ENCODE peak calls at places on chromosomes 6 and 20, in four cellular contexts. X is mucosa of descending colon, R is RWPE1, Z is OCI-LY7. K is an unnamed sample.

GRCh38 chr6:14381225-14381887 is 263.8 kb downstream of the CD83 start:
- DNase-seq in X (no peak), R (no peak), Z (no peak), K (no peak)

GRCh38 chr6:111646942-111647341 is 41.3 kb upstream of the TRAF3IP2 start:
- DNase-seq in Z (no peak), R (no peak), X (no peak), K (no peak)

GRCh38 chr20:2879148-2879547 is 5.9 kb downstream of the PTPRA start:
- DNase-seq in X (no peak), R (peak; percentile 70), Z (no peak), K (no peak)

GRCh38 chr6:166005846-166006592 is 161.6 kb downstream of the TBXT start:
- DNase-seq in Z (no peak), X (peak; percentile 46), R (peak; percentile 26), K (no peak)

GRCh38 chr6:104956663-104957294 is at the start of gene LIN28B:
- DNase-seq in R (no peak), X (no peak), Z (no peak), K (no peak)

GRCh38 chr6:169420912-169421543 is 167.4 kb upstream of the THBS2 start:
- DNase-seq in R (no peak), Z (peak; percentile 1), X (no peak), K (no peak)

GRCh38 chr20:59515013-59515905 is 89.1 kb upstream of the PHACTR3 start:
- DNase-seq in Z (peak; percentile 4), R (peak; percentile 91), X (peak; percentile 78), K (no peak)

GRCh38 chr6:75280131-75280855 is 4.3 kb downstream of the TMEM30A start:
- DNase-seq in X (no peak), R (no peak), Z (no peak), K (no peak)

GRCh38 chr6:12635813-12636212 is 80.8 kb upstream of the PHACTR1 start:
- DNase-seq in Z (no peak), X (no peak), R (no peak), K (no peak)

GRCh38 chr6:150667977-150668716 is 68.5 kb downstream of the PLEKHG1 start:
- DNase-seq in R (peak; percentile 80), Z (no peak), X (peak; percentile 82), K (no peak)

GRCh38 chr20:34720266-34720665 is 16.1 kb downstream of the TP53INP2 start:
- DNase-seq in R (no peak), Z (no peak), X (no peak), K (no peak)

GRCh38 chr6:291697-292505 is at the start of gene DUSP22:
- DNase-seq in X (peak; percentile 94), Z (peak; percentile 87), R (peak; percentile 97), K (peak; percentile 100)

GRCh38 chr6:137717074-137718073 is 149.7 kb upstream of the TNFAIP3 start:
- DNase-seq in R (no peak), X (no peak), Z (no peak), K (no peak)

GRCh38 chr20:63321148-63321831 is 28.3 kb downstream of the COL20A1 start:
- DNase-seq in R (no peak), Z (no peak), X (peak; percentile 21), K (no peak)

GRCh38 chr6:22906091-22906549 is 336.8 kb downstream of the HDGFL1 start:
- DNase-seq in R (peak; percentile 36), X (no peak), Z (no peak), K (no peak)

GRCh38 chr20:32828029-32828666 is 8.4 kb downstream of the MAPRE1 start:
- DNase-seq in Z (no peak), X (no peak), R (no peak), K (no peak)

GRCh38 chr6:133646021-133646682 is 242.8 kb upstream of the TCF21 start:
- DNase-seq in Z (no peak), X (no peak), R (peak; percentile 25), K (no peak)

GRCh38 chr6:54717849-54718455 is 128.6 kb upstream of the FAM83B start:
- DNase-seq in R (peak; percentile 63), X (peak; percentile 31), Z (peak; percentile 61), K (peak; percentile 18)

GRCh38 chr20:63657260-63657936 is 714 bp upstream of the RTEL1 start:
- DNase-seq in Z (no peak), X (peak; percentile 36), R (no peak), K (no peak)

GRCh38 chr20:48538856-48539255 is 288.9 kb downstream of the PREX1 start:
- DNase-seq in R (peak; percentile 52), Z (no peak), X (no peak), K (no peak)

GRCh38 chr6:38110407-38111025 is 291.0 kb downstream of the ZFAND3 start:
- DNase-seq in R (no peak), Z (no peak), X (no peak), K (no peak)

GRCh38 chr6:40022867-40023266 is 88.6 kb upstream of the MOCS1 start:
- DNase-seq in Z (no peak), R (no peak), X (no peak), K (no peak)

GRCh38 chr6:83430606-83431544 is at the start of gene ME1:
- DNase-seq in X (peak; percentile 84), Z (no peak), R (peak; percentile 52), K (peak; percentile 81)

GRCh38 chr20:50857348-50857747 is 62.5 kb downstream of the BCAS4 start:
- DNase-seq in X (no peak), R (no peak), Z (no peak), K (no peak)

GRCh38 chr20:51143652-51144051 is 120.7 kb upstream of the KCNG1 start:
- DNase-seq in Z (no peak), R (no peak), X (no peak), K (no peak)

GRCh38 chr20:10513931-10514575 is 78.9 kb downstream of the SLX4IP start:
- DNase-seq in X (no peak), R (no peak), Z (no peak), K (no peak)

GRCh38 chr6:24391756-24392405 is 10.9 kb upstream of the MRS2 start:
- DNase-seq in R (no peak), X (no peak), Z (no peak), K (peak; percentile 58)

GRCh38 chr6:155384343-155384742 is 70.1 kb upstream of the TFB1M start:
- DNase-seq in Z (no peak), X (no peak), R (no peak), K (no peak)
- TF ChIP-seq CTCF in Z (no peak), X (no peak), R (no peak), K (no peak)

GRCh38 chr6:46983007-46983411 is 59.1 kb downstream of the ADGRF1 start:
- DNase-seq in R (peak; percentile 33), Z (no peak), X (no peak), K (no peak)
- TF ChIP-seq CTCF in R (no peak), Z (no peak), X (no peak), K (no peak)

GRCh38 chr20:62137092-62137384 is 6.2 kb downstream of the PSMA7 start:
- DNase-seq in X (no peak), Z (no peak), R (no peak), K (no peak)
- TF ChIP-seq CTCF in X (no peak), Z (peak; percentile 46), R (peak; percentile 78), K (no peak)

GRCh38 chr6:28212510-28213212 is 12.4 kb upstream of the ZSCAN9 start:
- DNase-seq in Z (peak; percentile 2), X (peak; percentile 76), R (peak; percentile 85), K (peak; percentile 69)
- TF ChIP-seq CTCF in Z (peak; percentile 18), X (no peak), R (peak; percentile 12), K (peak; percentile 37)

DNA sequence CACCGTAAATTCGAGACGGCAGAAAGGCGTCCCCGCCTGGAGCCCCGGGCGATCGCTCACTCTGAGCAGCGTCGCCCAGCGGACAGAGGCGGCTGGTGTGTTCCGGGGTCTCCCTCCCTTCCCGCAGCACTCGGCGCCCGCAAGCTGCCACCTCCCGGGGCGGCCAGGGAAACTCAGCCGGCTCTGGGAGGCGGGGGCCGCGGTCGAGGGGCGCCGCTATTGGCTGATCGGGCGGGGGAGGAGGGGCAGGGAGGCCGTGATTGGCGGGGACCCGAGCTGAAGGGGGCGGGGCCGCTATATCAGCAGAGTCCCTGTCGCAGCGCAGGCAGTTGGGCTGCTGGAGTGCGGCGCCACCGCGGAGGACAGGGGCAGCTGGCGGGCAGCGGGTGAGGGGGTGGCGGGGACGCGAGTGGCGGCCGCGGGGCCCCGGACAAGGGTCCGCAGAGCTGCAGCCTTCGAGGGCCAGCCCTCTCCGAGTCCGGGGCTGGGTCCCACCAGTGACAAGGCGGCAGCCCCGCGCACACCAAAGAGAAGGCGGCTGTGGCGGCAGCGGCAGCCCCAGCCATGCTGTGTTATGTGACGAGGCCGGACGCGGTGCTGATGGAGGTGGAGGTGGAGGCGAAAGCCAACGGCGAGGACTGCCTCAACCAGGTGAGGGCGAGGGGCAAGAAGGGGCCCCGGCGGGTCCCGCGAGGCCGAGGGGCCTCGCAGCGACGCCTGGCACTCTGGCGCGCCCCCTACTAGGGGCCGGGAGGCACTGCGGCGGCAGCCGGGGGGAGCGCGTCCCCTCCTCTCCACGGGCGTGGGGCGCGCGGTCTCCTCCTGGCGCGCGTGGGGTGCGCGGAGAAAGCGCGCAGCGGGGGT is at the start of gene MYLIP:
- DNase-seq in X (peak; percentile 99), Z (peak; percentile 95), R (peak; percentile 95), K (peak; percentile 98)
- TF ChIP-seq CTCF in X (peak; percentile 80), Z (peak; percentile 74), R (peak; percentile 73), K (peak; percentile 95)

GRCh38 chr6:157396026-157396425 is 15.0 kb downstream of the ZDHHC14 start:
- DNase-seq in X (no peak), R (no peak), Z (no peak), K (no peak)
- TF ChIP-seq CTCF in X (no peak), R (no peak), Z (no peak), K (no peak)

GRCh38 chr6:98945311-98946005 is 2.3 kb downstream of the FBXL4 start:
- DNase-seq in X (no peak), Z (peak; percentile 50), R (no peak), K (no peak)

GRCh38 chr6:98944168-98944567 is 3.6 kb downstream of the FBXL4 start:
- DNase-seq in X (no peak), R (no peak), Z (no peak), K (no peak)

GRCh38 chr6:98941319-98941718 is 6.4 kb downstream of the FBXL4 start:
- DNase-seq in X (no peak), Z (no peak), R (no peak), K (no peak)

GRCh38 chr6:98944598-98945011 is 3.1 kb downstream of the FBXL4 start:
- DNase-seq in X (no peak), Z (no peak), R (no peak), K (no peak)

DNA sequence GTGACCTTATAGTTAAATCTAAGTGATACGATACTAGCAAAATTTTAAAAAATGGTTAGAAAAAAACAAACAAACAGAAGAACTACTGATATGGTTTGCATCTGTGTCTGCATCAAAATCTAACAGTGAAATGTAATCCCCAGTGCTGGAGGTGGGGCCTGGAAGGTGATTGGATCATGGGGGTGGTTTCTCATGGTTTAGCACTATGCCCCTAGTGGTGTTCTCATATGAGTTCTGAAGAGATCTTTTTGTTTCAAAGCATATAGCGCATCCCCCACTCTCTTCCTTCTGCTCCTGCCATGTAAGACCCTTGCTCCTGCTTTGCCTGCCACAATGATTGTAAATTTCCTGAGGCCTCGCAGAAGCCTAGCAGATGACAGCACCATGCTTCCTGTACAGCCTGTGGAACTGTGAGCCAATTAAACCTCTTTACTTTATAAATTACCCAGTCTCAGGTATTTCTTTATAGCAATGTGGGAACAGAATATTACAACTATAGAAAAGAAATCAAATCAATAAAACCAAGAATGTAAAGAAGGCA is 5.4 kb downstream of the FBXL4 start:
- DNase-seq in X (no peak), R (no peak), Z (no peak), K (no peak)
- TF ChIP-seq CTCF in X (no peak), R (no peak), Z (peak; percentile 37), K (no peak)